ENCODE peak calls at places on chromosomes 4 and X, in ten cellular contexts. One of them, this sample, is unnamed.

GRCh38 chrX:55907968-55908607 is 190.5 kb downstream of the RRAGB start:
- DNase-seq in NB4: no peak
- DNase-seq in non-pigmented ciliary epithelial cell: no peak
- DNase-seq in GM12891: peak; percentile 19
- DNase-seq in SJSA1: peak; percentile 46
- DNase-seq in epithelial cell of esophagus: peak; percentile 55
- DNase-seq in stimulated activated CD4-positive, alpha-beta T cell treated with anti-CD3 and anti-CD28 coated beads, TNF-alpha, amount 100 ng/mL, for 4 hours: no peak
- DNase-seq in NCI-H526 treated with DMSO at 0.1 percent for 48 hours: no peak
- DNase-seq in AG04449: no peak
- DNase-seq in NCI-H1417: no peak
- DNase-seq in this sample: no peak

GRCh38 chr4:165684177-165684870 is 188.7 kb upstream of the TLL1 start:
- DNase-seq in stimulated activated CD4-positive, alpha-beta T cell treated with anti-CD3 and anti-CD28 coated beads, TNF-alpha, amount 100 ng/mL, for 4 hours: no peak
- DNase-seq in non-pigmented ciliary epithelial cell: peak; percentile 18
- DNase-seq in NCI-H1417: peak; percentile 5
- DNase-seq in NCI-H526 treated with DMSO at 0.1 percent for 48 hours: no peak
- DNase-seq in GM12891: no peak
- DNase-seq in SJSA1: no peak
- DNase-seq in NB4: no peak
- DNase-seq in AG04449: no peak
- DNase-seq in epithelial cell of esophagus: peak; percentile 89
- DNase-seq in this sample: no peak

GRCh38 chr4:82753725-82754410 is 44.7 kb downstream of the SCD5 start:
- DNase-seq in NCI-H1417: no peak
- DNase-seq in SJSA1: no peak
- DNase-seq in NCI-H526 treated with DMSO at 0.1 percent for 48 hours: no peak
- DNase-seq in AG04449: no peak
- DNase-seq in NB4: no peak
- DNase-seq in non-pigmented ciliary epithelial cell: no peak
- DNase-seq in GM12891: no peak
- DNase-seq in epithelial cell of esophagus: peak; percentile 84
- DNase-seq in stimulated activated CD4-positive, alpha-beta T cell treated with anti-CD3 and anti-CD28 coated beads, TNF-alpha, amount 100 ng/mL, for 4 hours: no peak
- DNase-seq in this sample: no peak

GRCh38 chr4:69377562-69377961 is 97.3 kb downstream of the UGT2B28 start:
- DNase-seq in stimulated activated CD4-positive, alpha-beta T cell treated with anti-CD3 and anti-CD28 coated beads, TNF-alpha, amount 100 ng/mL, for 4 hours: no peak
- DNase-seq in NB4: no peak
- DNase-seq in NCI-H526 treated with DMSO at 0.1 percent for 48 hours: no peak
- DNase-seq in epithelial cell of esophagus: no peak
- DNase-seq in SJSA1: no peak
- DNase-seq in NCI-H1417: no peak
- DNase-seq in GM12891: no peak
- DNase-seq in AG04449: no peak
- DNase-seq in non-pigmented ciliary epithelial cell: no peak
- DNase-seq in this sample: no peak

GRCh38 chr4:38058186-38058585 is 98.0 kb downstream of the PTTG2 start:
- DNase-seq in GM12891: no peak
- DNase-seq in SJSA1: no peak
- DNase-seq in NB4: no peak
- DNase-seq in non-pigmented ciliary epithelial cell: no peak
- DNase-seq in NCI-H1417: no peak
- DNase-seq in AG04449: no peak
- DNase-seq in stimulated activated CD4-positive, alpha-beta T cell treated with anti-CD3 and anti-CD28 coated beads, TNF-alpha, amount 100 ng/mL, for 4 hours: no peak
- DNase-seq in NCI-H526 treated with DMSO at 0.1 percent for 48 hours: peak; percentile 73
- DNase-seq in epithelial cell of esophagus: no peak
- DNase-seq in this sample: no peak

GRCh38 chrX:20067709-20068315 is 48.9 kb downstream of the MAP7D2 start:
- DNase-seq in epithelial cell of esophagus: peak; percentile 87
- DNase-seq in non-pigmented ciliary epithelial cell: peak; percentile 53
- DNase-seq in NCI-H1417: peak; percentile 82
- DNase-seq in SJSA1: peak; percentile 19
- DNase-seq in AG04449: peak; percentile 42
- DNase-seq in stimulated activated CD4-positive, alpha-beta T cell treated with anti-CD3 and anti-CD28 coated beads, TNF-alpha, amount 100 ng/mL, for 4 hours: no peak
- DNase-seq in GM12891: no peak
- DNase-seq in NCI-H526 treated with DMSO at 0.1 percent for 48 hours: no peak
- DNase-seq in NB4: peak; percentile 59
- DNase-seq in this sample: no peak

GRCh38 chrX:123830309-123830708 is 29.5 kb upstream of the XIAP start:
- DNase-seq in NB4: peak; percentile 15
- DNase-seq in AG04449: no peak
- DNase-seq in epithelial cell of esophagus: peak; percentile 94
- DNase-seq in non-pigmented ciliary epithelial cell: no peak
- DNase-seq in GM12891: peak; percentile 20
- DNase-seq in stimulated activated CD4-positive, alpha-beta T cell treated with anti-CD3 and anti-CD28 coated beads, TNF-alpha, amount 100 ng/mL, for 4 hours: no peak
- DNase-seq in NCI-H526 treated with DMSO at 0.1 percent for 48 hours: peak; percentile 12
- DNase-seq in SJSA1: no peak
- DNase-seq in NCI-H1417: peak; percentile 47
- DNase-seq in this sample: no peak

GRCh38 chrX:95065151-95065550 is 1391.1 kb downstream of the FAM133A start:
- DNase-seq in SJSA1: no peak
- DNase-seq in non-pigmented ciliary epithelial cell: no peak
- DNase-seq in epithelial cell of esophagus: no peak
- DNase-seq in NCI-H526 treated with DMSO at 0.1 percent for 48 hours: no peak
- DNase-seq in NCI-H1417: no peak
- DNase-seq in NB4: no peak
- DNase-seq in GM12891: no peak
- DNase-seq in AG04449: no peak
- DNase-seq in stimulated activated CD4-positive, alpha-beta T cell treated with anti-CD3 and anti-CD28 coated beads, TNF-alpha, amount 100 ng/mL, for 4 hours: no peak
- DNase-seq in this sample: no peak

GRCh38 chrX:47482065-47482511 is 934 bp downstream of the ZNF41 start:
- DNase-seq in non-pigmented ciliary epithelial cell: no peak
- DNase-seq in epithelial cell of esophagus: no peak
- DNase-seq in GM12891: no peak
- DNase-seq in NCI-H526 treated with DMSO at 0.1 percent for 48 hours: no peak
- DNase-seq in SJSA1: no peak
- DNase-seq in stimulated activated CD4-positive, alpha-beta T cell treated with anti-CD3 and anti-CD28 coated beads, TNF-alpha, amount 100 ng/mL, for 4 hours: no peak
- DNase-seq in NCI-H1417: no peak
- DNase-seq in AG04449: no peak
- DNase-seq in NB4: no peak
- DNase-seq in this sample: no peak

GRCh38 chr4:121041307-121042090 is 30.8 kb downstream of the NDNF start:
- DNase-seq in SJSA1: no peak
- DNase-seq in NCI-H1417: peak; percentile 27
- DNase-seq in NCI-H526 treated with DMSO at 0.1 percent for 48 hours: no peak
- DNase-seq in stimulated activated CD4-positive, alpha-beta T cell treated with anti-CD3 and anti-CD28 coated beads, TNF-alpha, amount 100 ng/mL, for 4 hours: no peak
- DNase-seq in non-pigmented ciliary epithelial cell: no peak
- DNase-seq in NB4: no peak
- DNase-seq in epithelial cell of esophagus: peak; percentile 21
- DNase-seq in AG04449: no peak
- DNase-seq in GM12891: peak; percentile 16
- DNase-seq in this sample: peak; percentile 18

GRCh38 chrX:68717663-68718442 is 70.4 kb downstream of the STARD8 start:
- DNase-seq in non-pigmented ciliary epithelial cell: no peak
- DNase-seq in NCI-H526 treated with DMSO at 0.1 percent for 48 hours: no peak
- DNase-seq in stimulated activated CD4-positive, alpha-beta T cell treated with anti-CD3 and anti-CD28 coated beads, TNF-alpha, amount 100 ng/mL, for 4 hours: no peak
- DNase-seq in GM12891: no peak
- DNase-seq in SJSA1: no peak
- DNase-seq in NB4: no peak
- DNase-seq in epithelial cell of esophagus: no peak
- DNase-seq in NCI-H1417: no peak
- DNase-seq in AG04449: no peak
- DNase-seq in this sample: no peak

GRCh38 chr4:153792007-153792892 is 3.4 kb upstream of the SFRP2 start:
- DNase-seq in NB4: peak; percentile 43
- DNase-seq in stimulated activated CD4-positive, alpha-beta T cell treated with anti-CD3 and anti-CD28 coated beads, TNF-alpha, amount 100 ng/mL, for 4 hours: no peak
- DNase-seq in AG04449: no peak
- DNase-seq in NCI-H1417: peak; percentile 26
- DNase-seq in non-pigmented ciliary epithelial cell: no peak
- DNase-seq in epithelial cell of esophagus: peak; percentile 76
- DNase-seq in SJSA1: no peak
- DNase-seq in NCI-H526 treated with DMSO at 0.1 percent for 48 hours: peak; percentile 10
- DNase-seq in GM12891: no peak
- DNase-seq in this sample: no peak

GRCh38 chr4:55409468-55410171 is 13.9 kb downstream of the TMEM165 start:
- DNase-seq in NCI-H526 treated with DMSO at 0.1 percent for 48 hours: no peak
- DNase-seq in AG04449: no peak
- DNase-seq in non-pigmented ciliary epithelial cell: no peak
- DNase-seq in SJSA1: no peak
- DNase-seq in GM12891: no peak
- DNase-seq in NB4: peak; percentile 94
- DNase-seq in epithelial cell of esophagus: no peak
- DNase-seq in stimulated activated CD4-positive, alpha-beta T cell treated with anti-CD3 and anti-CD28 coated beads, TNF-alpha, amount 100 ng/mL, for 4 hours: no peak
- DNase-seq in NCI-H1417: no peak
- DNase-seq in this sample: peak; percentile 29

GRCh38 chr4:105472871-105473339 is 957 bp downstream of the PPA2 start:
- DNase-seq in SJSA1: no peak
- DNase-seq in epithelial cell of esophagus: peak; percentile 25
- DNase-seq in NB4: no peak
- DNase-seq in NCI-H1417: no peak
- DNase-seq in GM12891: peak; percentile 20
- DNase-seq in stimulated activated CD4-positive, alpha-beta T cell treated with anti-CD3 and anti-CD28 coated beads, TNF-alpha, amount 100 ng/mL, for 4 hours: peak; percentile 40
- DNase-seq in NCI-H526 treated with DMSO at 0.1 percent for 48 hours: no peak
- DNase-seq in non-pigmented ciliary epithelial cell: no peak
- DNase-seq in AG04449: no peak
- DNase-seq in this sample: no peak

GRCh38 chr4:101328063-101328602 is 19.2 kb downstream of the PPP3CA start:
- DNase-seq in NCI-H1417: no peak
- DNase-seq in AG04449: no peak
- DNase-seq in stimulated activated CD4-positive, alpha-beta T cell treated with anti-CD3 and anti-CD28 coated beads, TNF-alpha, amount 100 ng/mL, for 4 hours: no peak
- DNase-seq in epithelial cell of esophagus: no peak
- DNase-seq in NB4: no peak
- DNase-seq in GM12891: no peak
- DNase-seq in non-pigmented ciliary epithelial cell: no peak
- DNase-seq in NCI-H526 treated with DMSO at 0.1 percent for 48 hours: no peak
- DNase-seq in SJSA1: no peak
- DNase-seq in this sample: no peak

GRCh38 chrX:72308566-72309296 is 3.0 kb upstream of the CITED1 start:
- DNase-seq in GM12891: no peak
- DNase-seq in NB4: peak; percentile 81
- DNase-seq in NCI-H1417: peak; percentile 80
- DNase-seq in stimulated activated CD4-positive, alpha-beta T cell treated with anti-CD3 and anti-CD28 coated beads, TNF-alpha, amount 100 ng/mL, for 4 hours: no peak
- DNase-seq in NCI-H526 treated with DMSO at 0.1 percent for 48 hours: peak; percentile 57
- DNase-seq in SJSA1: peak; percentile 50
- DNase-seq in AG04449: peak; percentile 4
- DNase-seq in non-pigmented ciliary epithelial cell: no peak
- DNase-seq in epithelial cell of esophagus: peak; percentile 72
- DNase-seq in this sample: no peak

GRCh38 chr4:41625531-41625930 is 87.6 kb downstream of the LIMCH1 start:
- DNase-seq in GM12891: no peak
- DNase-seq in AG04449: no peak
- DNase-seq in NCI-H1417: no peak
- DNase-seq in stimulated activated CD4-positive, alpha-beta T cell treated with anti-CD3 and anti-CD28 coated beads, TNF-alpha, amount 100 ng/mL, for 4 hours: no peak
- DNase-seq in epithelial cell of esophagus: no peak
- DNase-seq in non-pigmented ciliary epithelial cell: no peak
- DNase-seq in NCI-H526 treated with DMSO at 0.1 percent for 48 hours: no peak
- DNase-seq in NB4: no peak
- DNase-seq in SJSA1: no peak
- DNase-seq in this sample: no peak

GRCh38 chr4:87251104-87251503 is 30.7 kb upstream of the KLHL8 start:
- DNase-seq in NCI-H1417: no peak
- DNase-seq in epithelial cell of esophagus: no peak
- DNase-seq in AG04449: no peak
- DNase-seq in NCI-H526 treated with DMSO at 0.1 percent for 48 hours: no peak
- DNase-seq in NB4: no peak
- DNase-seq in SJSA1: no peak
- DNase-seq in stimulated activated CD4-positive, alpha-beta T cell treated with anti-CD3 and anti-CD28 coated beads, TNF-alpha, amount 100 ng/mL, for 4 hours: no peak
- DNase-seq in non-pigmented ciliary epithelial cell: no peak
- DNase-seq in GM12891: no peak
- DNase-seq in this sample: no peak

GRCh38 chr4:169337510-169337909 is 66.8 kb upstream of the SH3RF1 start:
- DNase-seq in stimulated activated CD4-positive, alpha-beta T cell treated with anti-CD3 and anti-CD28 coated beads, TNF-alpha, amount 100 ng/mL, for 4 hours: no peak
- DNase-seq in NCI-H526 treated with DMSO at 0.1 percent for 48 hours: no peak
- DNase-seq in GM12891: no peak
- DNase-seq in epithelial cell of esophagus: peak; percentile 85
- DNase-seq in NB4: no peak
- DNase-seq in SJSA1: no peak
- DNase-seq in NCI-H1417: no peak
- DNase-seq in non-pigmented ciliary epithelial cell: peak; percentile 94
- DNase-seq in AG04449: peak; percentile 96
- DNase-seq in this sample: no peak

GRCh38 chrX:72314881-72315280 is 9.2 kb upstream of the CITED1 start:
- DNase-seq in non-pigmented ciliary epithelial cell: no peak
- DNase-seq in epithelial cell of esophagus: no peak
- DNase-seq in AG04449: no peak
- DNase-seq in NB4: no peak
- DNase-seq in SJSA1: no peak
- DNase-seq in GM12891: no peak
- DNase-seq in stimulated activated CD4-positive, alpha-beta T cell treated with anti-CD3 and anti-CD28 coated beads, TNF-alpha, amount 100 ng/mL, for 4 hours: no peak
- DNase-seq in NCI-H526 treated with DMSO at 0.1 percent for 48 hours: no peak
- DNase-seq in NCI-H1417: peak; percentile 49
- DNase-seq in this sample: no peak

GRCh38 chr4:153367092-153367491 is 22.6 kb downstream of the MND1 start:
- DNase-seq in AG04449: no peak
- DNase-seq in NCI-H526 treated with DMSO at 0.1 percent for 48 hours: no peak
- DNase-seq in stimulated activated CD4-positive, alpha-beta T cell treated with anti-CD3 and anti-CD28 coated beads, TNF-alpha, amount 100 ng/mL, for 4 hours: no peak
- DNase-seq in GM12891: no peak
- DNase-seq in SJSA1: no peak
- DNase-seq in NCI-H1417: no peak
- DNase-seq in non-pigmented ciliary epithelial cell: no peak
- DNase-seq in epithelial cell of esophagus: no peak
- DNase-seq in NB4: no peak
- DNase-seq in this sample: no peak

GRCh38 chrX:153456161-153456560 is 10.3 kb upstream of the TREX2 start:
- DNase-seq in GM12891: no peak
- DNase-seq in epithelial cell of esophagus: no peak
- DNase-seq in NCI-H1417: no peak
- DNase-seq in AG04449: no peak
- DNase-seq in NB4: no peak
- DNase-seq in SJSA1: no peak
- DNase-seq in non-pigmented ciliary epithelial cell: no peak
- DNase-seq in stimulated activated CD4-positive, alpha-beta T cell treated with anti-CD3 and anti-CD28 coated beads, TNF-alpha, amount 100 ng/mL, for 4 hours: no peak
- DNase-seq in NCI-H526 treated with DMSO at 0.1 percent for 48 hours: no peak
- DNase-seq in this sample: no peak

GRCh38 chrX:2708016-2708415 is 16.9 kb downstream of the CD99 start:
- DNase-seq in NB4: peak; percentile 21
- DNase-seq in NCI-H526 treated with DMSO at 0.1 percent for 48 hours: no peak
- DNase-seq in GM12891: no peak
- DNase-seq in NCI-H1417: no peak
- DNase-seq in SJSA1: no peak
- DNase-seq in epithelial cell of esophagus: peak; percentile 80
- DNase-seq in non-pigmented ciliary epithelial cell: no peak
- DNase-seq in stimulated activated CD4-positive, alpha-beta T cell treated with anti-CD3 and anti-CD28 coated beads, TNF-alpha, amount 100 ng/mL, for 4 hours: no peak
- DNase-seq in AG04449: no peak
- DNase-seq in this sample: peak; percentile 40

GRCh38 chr4:140637836-140638235 is 69.1 kb upstream of the UCP1 start:
- DNase-seq in stimulated activated CD4-positive, alpha-beta T cell treated with anti-CD3 and anti-CD28 coated beads, TNF-alpha, amount 100 ng/mL, for 4 hours: peak; percentile 7
- DNase-seq in GM12891: no peak
- DNase-seq in NCI-H526 treated with DMSO at 0.1 percent for 48 hours: peak; percentile 13
- DNase-seq in NCI-H1417: peak; percentile 60
- DNase-seq in NB4: peak; percentile 58
- DNase-seq in SJSA1: no peak
- DNase-seq in non-pigmented ciliary epithelial cell: no peak
- DNase-seq in AG04449: no peak
- DNase-seq in epithelial cell of esophagus: peak; percentile 57
- DNase-seq in this sample: peak; percentile 43

GRCh38 chrX:49878128-49878833 is 1.0 kb upstream of the USP27X start:
- DNase-seq in non-pigmented ciliary epithelial cell: no peak
- DNase-seq in stimulated activated CD4-positive, alpha-beta T cell treated with anti-CD3 and anti-CD28 coated beads, TNF-alpha, amount 100 ng/mL, for 4 hours: no peak
- DNase-seq in NCI-H1417: no peak
- DNase-seq in NCI-H526 treated with DMSO at 0.1 percent for 48 hours: no peak
- DNase-seq in SJSA1: no peak
- DNase-seq in NB4: no peak
- DNase-seq in epithelial cell of esophagus: no peak
- DNase-seq in AG04449: no peak
- DNase-seq in GM12891: no peak
- DNase-seq in this sample: no peak